ENCODE peak calls at places on chromosomes 12 and 14, in seven cellular contexts. C, Y, R, V, K, T and I are unnamed samples.

GRCh38 chr14:93128785-93129459 is 13.2 kb upstream of the ITPK1 start:
- DNase-seq in R (no peak), Y (no peak), T (no peak), V (no peak), C (no peak), K (no peak), I (no peak)

GRCh38 chr12:47805417-47805816 is 14.3 kb downstream of the HDAC7 start:
- DNase-seq in V (no peak), T (no peak), R (no peak), C (peak), K (no peak), Y (no peak), I (no peak)

GRCh38 chr14:105392161-105393090 is 5.9 kb upstream of the TEX22 start:
- DNase-seq in R (no peak), C (peak), T (no peak), Y (no peak), K (no peak), V (no peak), I (no peak)

GRCh38 chr12:132182711-132183365 is 38.6 kb downstream of the NOC4L start:
- DNase-seq in T (no peak), R (no peak), V (no peak), Y (no peak), C (no peak), K (no peak), I (no peak)

GRCh38 chr12:57619434-57620244 is 8.4 kb downstream of the ARHGEF25 start:
- DNase-seq in K (no peak), T (no peak), V (no peak), Y (no peak), R (peak), C (no peak), I (no peak)

GRCh38 chr14:21534576-21534975 is 8.4 kb upstream of the SALL2 start:
- DNase-seq in V (no peak), T (no peak), Y (no peak), R (no peak), C (no peak), K (no peak), I (no peak)

GRCh38 chr12:108442077-108442476 is 73.0 kb upstream of the FICD start:
- DNase-seq in R (no peak), C (no peak), K (no peak), V (no peak), T (peak), Y (no peak), I (no peak)

GRCh38 chr14:102344485-102344884 is 18.2 kb downstream of the CINP start:
- DNase-seq in K (peak), T (no peak), V (no peak), R (no peak), Y (no peak), C (no peak), I (no peak)

GRCh38 chr14:104290058-104290667 is 151.8 kb downstream of the KIF26A start:
- DNase-seq in C (peak), V (no peak), K (no peak), Y (no peak), T (no peak), R (no peak), I (no peak)

GRCh38 chr12:132444957-132445883 is 44.7 kb upstream of the FBRSL1 start:
- DNase-seq in K (peak), R (peak), T (no peak), Y (peak), C (peak), V (no peak), I (peak)

GRCh38 chr12:6235499-6235898 is 35.3 kb downstream of the CD9 start:
- DNase-seq in T (no peak), R (no peak), Y (no peak), V (no peak), C (peak), K (peak), I (no peak)

GRCh38 chr12:58917699-58918334 is 2.5 kb downstream of the LRIG3 start:
- DNase-seq in V (no peak), R (no peak), C (no peak), T (no peak), K (no peak), Y (no peak), I (no peak)

GRCh38 chr12:4506870-4507269 is 31.8 kb upstream of the RAD51AP1 start:
- DNase-seq in K (no peak), R (peak), Y (no peak), T (peak), C (no peak), V (no peak), I (no peak)

GRCh38 chr12:87201598-87201997 is 827.6 kb downstream of the C12orf50 start:
- DNase-seq in R (no peak), Y (no peak), C (no peak), T (peak), K (no peak), V (no peak), I (no peak)

GRCh38 chr12:12560587-12561304 is 1.9 kb downstream of the DUSP16 start:
- DNase-seq in V (no peak), K (peak), C (no peak), T (peak), Y (peak), R (peak), I (no peak)

GRCh38 chr14:50599700-50600444 is 39.9 kb downstream of the ATL1 start:
- DNase-seq in Y (no peak), K (peak), R (no peak), T (peak), C (no peak), V (peak), I (no peak)

GRCh38 chr14:28785096-28785952 is 18.7 kb downstream of the FOXG1 start:
- DNase-seq in C (no peak), Y (no peak), T (peak), R (no peak), V (no peak), K (no peak), I (no peak)

GRCh38 chr14:24145700-24146621 is at the start of gene PSME2:
- DNase-seq in V (no peak), Y (no peak), T (peak), K (no peak), C (no peak), R (no peak), I (no peak)

GRCh38 chr12:106136263-106136662 is 2.5 kb downstream of the NUAK1 start:
- DNase-seq in R (peak), V (peak), K (peak), T (peak), Y (peak), C (peak), I (peak)

GRCh38 chr12:83173250-83173649 is 486.5 kb downstream of the TMTC2 start:
- DNase-seq in K (no peak), Y (no peak), R (no peak), T (no peak), C (no peak), V (no peak), I (no peak)

GRCh38 chr12:105813201-105813600 is 325.6 kb downstream of the NUAK1 start:
- DNase-seq in R (no peak), T (no peak), C (no peak), V (no peak), Y (no peak), K (no peak), I (no peak)

GRCh38 chr12:50047693-50048250 is 9.6 kb upstream of the ASIC1 start:
- DNase-seq in T (no peak), K (no peak), Y (no peak), R (no peak), V (no peak), C (no peak), I (no peak)

GRCh38 chr12:110635055-110635454 is 21.1 kb downstream of the TCTN1 start:
- DNase-seq in Y (no peak), V (no peak), C (no peak), T (no peak), K (no peak), R (no peak), I (no peak)

GRCh38 chr12:107490000-107490399 is 195.6 kb upstream of the PWP1 start:
- DNase-seq in R (no peak), T (no peak), V (no peak), Y (no peak), K (no peak), C (no peak), I (no peak)

GRCh38 chr12:132046561-132046960 is 96.8 kb downstream of the EP400 start:
- DNase-seq in K (no peak), T (peak), R (no peak), V (no peak), Y (no peak), C (no peak), I (no peak)

GRCh38 chr12:116749884-116750283 is 11.8 kb downstream of the RNFT2 start:
- DNase-seq in T (no peak), C (no peak), R (no peak), K (no peak), V (no peak), Y (no peak), I (no peak)

GRCh38 chr14:75417674-75418073 is 10.1 kb upstream of the JDP2 start:
- DNase-seq in C (no peak), R (no peak), V (no peak), T (peak), Y (no peak), K (no peak), I (no peak)

GRCh38 chr12:4272014-4272975 is 1.3 kb upstream of the CCND2 start:
- DNase-seq in V (peak), T (peak), K (peak), C (peak), R (peak), Y (peak), I (peak)

GRCh38 chr14:23186913-23187654 is 3.6 kb upstream of the SLC7A8 start:
- DNase-seq in C (no peak), R (no peak), V (peak), K (peak), Y (no peak), T (peak), I (peak)

GRCh38 chr14:95701846-95702221 is 12.1 kb downstream of the TCL1A start:
- DNase-seq in Y (no peak), K (no peak), C (no peak), V (no peak), T (peak), R (no peak), I (no peak)

GRCh38 chr12:119448737-119449136 is 114.2 kb downstream of the CCDC60 start:
- DNase-seq in Y (no peak), K (no peak), V (no peak), R (no peak), T (no peak), C (no peak), I (no peak)

GRCh38 chr12:122646568-122647220 is 56.5 kb downstream of the HCAR2 start:
- DNase-seq in K (no peak), T (peak), V (no peak), C (no peak), Y (peak), R (peak), I (peak)

GRCh38 chr12:138898-139534 is 72.4 kb downstream of the IQSEC3 start:
- DNase-seq in R (peak), V (no peak), Y (no peak), K (peak), T (peak), C (no peak), I (no peak)

GRCh38 chr14:52067873-52068740 is 752 bp downstream of the NID2 start:
- DNase-seq in T (peak), C (peak), K (no peak), Y (peak), R (no peak), V (peak), I (peak)

GRCh38 chr14:85529803-85530574 is at the start of gene FLRT2:
- DNase-seq in R (no peak), C (peak), K (peak), Y (no peak), T (peak), V (no peak), I (no peak)

GRCh38 chr12:33795536-33795935 is 226.8 kb upstream of the ALG10 start:
- DNase-seq in V (no peak), Y (no peak), C (no peak), K (no peak), R (no peak), T (no peak), I (no peak)

GRCh38 chr12:120388711-120389431 is 19.9 kb upstream of the MSI1 start:
- DNase-seq in V (no peak), T (no peak), C (peak), K (peak), R (no peak), Y (no peak), I (no peak)

GRCh38 chr12:111386891-111387290 is 18.0 kb upstream of the PHETA1 start:
- DNase-seq in K (no peak), Y (no peak), V (no peak), T (no peak), C (no peak), R (no peak), I (no peak)

GRCh38 chr14:35495278-35495677 is 38.7 kb upstream of the INSM2 start:
- DNase-seq in T (no peak), C (no peak), Y (no peak), V (no peak), R (no peak), K (no peak), I (no peak)